ENCODE peak calls at places on chromosomes 12 and 14, in seven cellular contexts. One of them, this sample, is unnamed.

GRCh38 chr12:54419088-54419887 is at the start of gene ITGA5:
- DNase-seq in T1000: peak
- DNase-seq in sigmoid colon: peak
- DNase-seq in endodermal cell: peak
- DNase-seq in neural crest cell: peak
- DNase-seq in posterior vena cava: peak
- DNase-seq in stimulated activated CD4-positive, alpha-beta T cell treated with anti-CD3 and anti-CD28 coated beads, TNF-alpha, amount 100 ng/mL, for 4 hours: peak
- DNase-seq in this sample: no peak

GRCh38 chr12:95802482-95803264 is 12.1 kb upstream of the NTN4 start:
- DNase-seq in T1000: peak
- DNase-seq in sigmoid colon: no peak
- DNase-seq in endodermal cell: no peak
- DNase-seq in neural crest cell: no peak
- DNase-seq in posterior vena cava: no peak
- DNase-seq in stimulated activated CD4-positive, alpha-beta T cell treated with anti-CD3 and anti-CD28 coated beads, TNF-alpha, amount 100 ng/mL, for 4 hours: no peak
- DNase-seq in this sample: no peak

GRCh38 chr12:39161686-39162085 is 256.3 kb upstream of the CPNE8 start:
- DNase-seq in T1000: no peak
- DNase-seq in sigmoid colon: no peak
- DNase-seq in endodermal cell: no peak
- DNase-seq in neural crest cell: no peak
- DNase-seq in posterior vena cava: no peak
- DNase-seq in stimulated activated CD4-positive, alpha-beta T cell treated with anti-CD3 and anti-CD28 coated beads, TNF-alpha, amount 100 ng/mL, for 4 hours: no peak
- DNase-seq in this sample: no peak

GRCh38 chr12:119528241-119528640 is 65.3 kb upstream of the TMEM233 start:
- DNase-seq in T1000: no peak
- DNase-seq in sigmoid colon: no peak
- DNase-seq in endodermal cell: peak
- DNase-seq in neural crest cell: no peak
- DNase-seq in posterior vena cava: no peak
- DNase-seq in stimulated activated CD4-positive, alpha-beta T cell treated with anti-CD3 and anti-CD28 coated beads, TNF-alpha, amount 100 ng/mL, for 4 hours: no peak
- DNase-seq in this sample: no peak

GRCh38 chr12:13566286-13566685 is 369.8 kb downstream of the EMP1 start:
- DNase-seq in T1000: no peak
- DNase-seq in sigmoid colon: no peak
- DNase-seq in endodermal cell: no peak
- DNase-seq in neural crest cell: no peak
- DNase-seq in posterior vena cava: no peak
- DNase-seq in stimulated activated CD4-positive, alpha-beta T cell treated with anti-CD3 and anti-CD28 coated beads, TNF-alpha, amount 100 ng/mL, for 4 hours: no peak
- DNase-seq in this sample: no peak

GRCh38 chr12:10453144-10453543 is at the start of gene KLRC1:
- DNase-seq in T1000: no peak
- DNase-seq in sigmoid colon: no peak
- DNase-seq in endodermal cell: no peak
- DNase-seq in neural crest cell: no peak
- DNase-seq in posterior vena cava: no peak
- DNase-seq in stimulated activated CD4-positive, alpha-beta T cell treated with anti-CD3 and anti-CD28 coated beads, TNF-alpha, amount 100 ng/mL, for 4 hours: no peak
- DNase-seq in this sample: no peak

GRCh38 chr12:90908465-90908864 is 46.5 kb downstream of the CCER1 start:
- DNase-seq in T1000: no peak
- DNase-seq in sigmoid colon: no peak
- DNase-seq in endodermal cell: no peak
- DNase-seq in neural crest cell: no peak
- DNase-seq in posterior vena cava: no peak
- DNase-seq in stimulated activated CD4-positive, alpha-beta T cell treated with anti-CD3 and anti-CD28 coated beads, TNF-alpha, amount 100 ng/mL, for 4 hours: no peak
- DNase-seq in this sample: no peak

GRCh38 chr12:56678852-56679251 is 9.2 kb downstream of the PTGES3 start:
- DNase-seq in T1000: no peak
- DNase-seq in sigmoid colon: no peak
- DNase-seq in endodermal cell: peak
- DNase-seq in neural crest cell: no peak
- DNase-seq in posterior vena cava: peak
- DNase-seq in stimulated activated CD4-positive, alpha-beta T cell treated with anti-CD3 and anti-CD28 coated beads, TNF-alpha, amount 100 ng/mL, for 4 hours: no peak
- DNase-seq in this sample: peak

GRCh38 chr14:73599494-73599893 is 7.8 kb downstream of the ACOT4 start:
- DNase-seq in T1000: no peak
- DNase-seq in sigmoid colon: peak
- DNase-seq in endodermal cell: no peak
- DNase-seq in neural crest cell: no peak
- DNase-seq in posterior vena cava: no peak
- DNase-seq in stimulated activated CD4-positive, alpha-beta T cell treated with anti-CD3 and anti-CD28 coated beads, TNF-alpha, amount 100 ng/mL, for 4 hours: no peak
- DNase-seq in this sample: no peak

GRCh38 chr12:15979096-15980091 is 68.3 kb downstream of the DERA start:
- DNase-seq in T1000: no peak
- DNase-seq in sigmoid colon: no peak
- DNase-seq in endodermal cell: peak
- DNase-seq in neural crest cell: no peak
- DNase-seq in posterior vena cava: no peak
- DNase-seq in stimulated activated CD4-positive, alpha-beta T cell treated with anti-CD3 and anti-CD28 coated beads, TNF-alpha, amount 100 ng/mL, for 4 hours: no peak
- DNase-seq in this sample: no peak

This sample was measured in chondrocyte.